ENCODE peak calls at places on chromosomes 7 and 10, in six cellular contexts. Y is EL, P is NCI-H69, X is non-pigmented ciliary epithelial cell, E is NCI-H1105 treated with DMSO at 0.1 percent for 48 hours, Q is AG09319. U is an unnamed sample.

GRCh38 chr10:75398630-75399460 is 2.7 kb downstream of the ZNF503 start:
- DNase-seq in Y (no peak), E (no peak), Q (no peak), P (no peak), X (no peak), U (no peak)

GRCh38 chr10:133370026-133370786 is 2.9 kb downstream of the ECHS1 start:
- DNase-seq in P (no peak), Y (no peak), E (no peak), Q (no peak), X (no peak), U (no peak)

GRCh38 chr10:60390224-60390626 is 550 bp upstream of the ANK3 start:
- DNase-seq in Q (no peak), X (no peak), P (peak; percentile 22), Y (peak; percentile 36), E (no peak), U (no peak)

GRCh38 chr7:118590107-118590506 is 365.6 kb downstream of the ANKRD7 start:
- DNase-seq in X (no peak), E (no peak), P (peak; percentile 62), Q (no peak), Y (no peak), U (no peak)

GRCh38 chr10:17504547-17505245 is 50.3 kb upstream of the ST8SIA6 start:
- DNase-seq in Q (no peak), Y (peak; percentile 94), E (no peak), X (no peak), P (no peak), U (no peak)

GRCh38 chr10:120456143-120456625 is 843 bp upstream of the PLPP4 start:
- DNase-seq in X (no peak), Q (no peak), E (peak; percentile 63), P (peak; percentile 80), Y (no peak), U (no peak)

GRCh38 chr10:117720931-117721826 is 178.6 kb downstream of the EMX2 start:
- DNase-seq in P (no peak), Q (no peak), Y (no peak), X (no peak), E (no peak), U (no peak)

GRCh38 chr7:108385834-108386422 is 70.3 kb downstream of the NRCAM start:
- DNase-seq in P (peak; percentile 72), X (no peak), Y (no peak), E (no peak), Q (no peak), U (no peak)

GRCh38 chr7:5692112-5692844 is 89.2 kb downstream of the RNF216 start:
- DNase-seq in X (peak; percentile 92), E (no peak), P (peak; percentile 74), Y (peak; percentile 96), Q (peak; percentile 92), U (peak; percentile 63)

GRCh38 chr7:106866298-106867281 is 1.5 kb downstream of the PIK3CG start:
- DNase-seq in E (no peak), X (no peak), P (no peak), Q (no peak), Y (no peak), U (no peak)

GRCh38 chr7:66837007-66837406 is 84.0 kb upstream of the TMEM248 start:
- DNase-seq in Q (no peak), X (no peak), E (no peak), Y (peak; percentile 32), P (peak; percentile 10), U (no peak)

GRCh38 chr7:1271046-1271445 is 38.4 kb downstream of the UNCX start:
- DNase-seq in Y (no peak), Q (no peak), E (no peak), X (no peak), P (no peak), U (no peak)

GRCh38 chr10:116287906-116288501 is 15.0 kb upstream of the GFRA1 start:
- DNase-seq in E (peak; percentile 40), P (peak; percentile 46), Y (peak; percentile 67), Q (peak; percentile 36), X (no peak), U (no peak)

GRCh38 chr10:107277591-107277990 is 113.1 kb upstream of the SORCS1 start:
- DNase-seq in X (no peak), E (no peak), P (no peak), Y (no peak), Q (no peak), U (no peak)

GRCh38 chr7:99557940-99558305 is 519 bp upstream of the ZNF655 start:
- DNase-seq in Y (no peak), Q (no peak), P (no peak), E (no peak), X (no peak), U (no peak)

GRCh38 chr7:50832744-50833143 is 50.0 kb upstream of the GRB10 start:
- DNase-seq in X (no peak), Q (no peak), P (no peak), Y (peak; percentile 65), E (no peak), U (no peak)

GRCh38 chr7:83475403-83475802 is 173.5 kb downstream of the SEMA3E start:
- DNase-seq in X (no peak), Q (no peak), E (no peak), Y (no peak), P (peak; percentile 82), U (no peak)

GRCh38 chr10:71398991-71399375 is 2.3 kb downstream of the CDH23 start:
- DNase-seq in X (no peak), Q (no peak), E (no peak), Y (no peak), P (no peak), U (no peak)

GRCh38 chr7:25642849-25643248 is 414.6 kb upstream of the NPVF start:
- DNase-seq in E (no peak), P (no peak), X (no peak), Y (no peak), Q (no peak), U (no peak)

GRCh38 chr7:154503962-154504550 is 451.9 kb downstream of the DPP6 start:
- DNase-seq in X (no peak), E (peak; percentile 82), Q (no peak), P (peak; percentile 61), Y (peak; percentile 6), U (no peak)

GRCh38 chr7:133233142-133233541 is 19.7 kb upstream of the EXOC4 start:
- DNase-seq in Y (no peak), X (no peak), Q (no peak), P (no peak), E (no peak), U (no peak)

GRCh38 chr10:22022257-22023051 is 18.9 kb upstream of the DNAJC1 start:
- DNase-seq in X (no peak), Y (no peak), Q (no peak), P (peak; percentile 32), E (no peak), U (no peak)

GRCh38 chr7:79789584-79790345 is 336.3 kb upstream of the MAGI2 start:
- DNase-seq in Q (peak; percentile 54), Y (peak; percentile 35), P (no peak), X (no peak), E (no peak), U (no peak)

GRCh38 chr10:61000769-61001730 is 57.1 kb upstream of the RHOBTB1 start:
- DNase-seq in P (peak; percentile 76), E (peak; percentile 29), Y (peak; percentile 31), Q (no peak), X (no peak), U (peak; percentile 27)

GRCh38 chr7:76223286-76223972 is 21.7 kb downstream of the SRRM3 start:
- DNase-seq in E (no peak), Y (no peak), Q (no peak), P (no peak), X (no peak), U (no peak)

GRCh38 chr10:113023017-113023416 is 73.0 kb downstream of the TCF7L2 start:
- DNase-seq in X (no peak), Y (no peak), Q (no peak), P (no peak), E (peak; percentile 15), U (no peak)

U was measured in HTR-8/SVneo.